ENCODE peak calls at places on chromosomes 16 and 17, in four cellular contexts. H is MCF 10A, Q is A549, Z is SHP77 treated with DMSO at 0.1 percent for 48 hours. E is an unnamed sample.

GRCh38 chr17:22171631-22172030 is 479.3 kb downstream of the KCNJ18 start:
- DNase-seq in H (no peak), Q (no peak), Z (no peak), E (no peak)

GRCh38 chr16:8763083-8763482 is 34.4 kb downstream of the TMEM186 start:
- DNase-seq in H (no peak), Q (no peak), Z (no peak), E (no peak)

GRCh38 chr17:45248132-45248936 is 13.6 kb downstream of the SPATA32 start:
- DNase-seq in H (peak), Q (peak), Z (no peak), E (peak)

GRCh38 chr17:15392326-15392739 is 50.9 kb upstream of the TEKT3 start:
- DNase-seq in H (peak), Q (no peak), Z (no peak), E (no peak)

GRCh38 chr17:80944326-80944725 is 47.3 kb upstream of the CHMP6 start:
- DNase-seq in H (no peak), Q (no peak), Z (no peak), E (no peak)

GRCh38 chr16:19783363-19783762 is 65.3 kb downstream of the IQCK start:
- DNase-seq in H (no peak), Q (no peak), Z (no peak), E (no peak)

GRCh38 chr17:50354776-50355175 is 8.8 kb downstream of the XYLT2 start:
- DNase-seq in H (no peak), Q (no peak), Z (no peak), E (no peak)

GRCh38 chr16:70685061-70685937 is 554 bp downstream of the MTSS2 start:
- DNase-seq in H (no peak), Q (no peak), Z (no peak), E (no peak)

GRCh38 chr17:327296-327695 is 25.3 kb downstream of the RPH3AL start:
- DNase-seq in H (no peak), Q (no peak), Z (no peak), E (no peak)

GRCh38 chr17:76934561-76935320 is 66.5 kb downstream of the MGAT5B start:
- DNase-seq in H (no peak), Q (no peak), Z (no peak), E (no peak)

GRCh38 chr17:43356450-43356849 is 42.3 kb upstream of the ARL4D start:
- DNase-seq in H (no peak), Q (no peak), Z (no peak), E (no peak)

GRCh38 chr16:68934402-68934801 is 91.1 kb downstream of the TANGO6 start:
- DNase-seq in H (no peak), Q (no peak), Z (no peak), E (no peak)

GRCh38 chr16:2243781-2244180 is 7.5 kb downstream of the DNASE1L2 start:
- DNase-seq in H (no peak), Q (no peak), Z (no peak), E (no peak)